ENCODE peak calls at places on chromosomes 7 and 10, in five cellular contexts. X, L, V, N and W are unnamed samples. For H3K4me1, the result is how much of the 10 kb centered on the place peaks cover.

GRCh38 chr10:26422977-26423376 is 15.2 kb upstream of the APBB1IP start:
- DNase-seq in L (no peak), X (no peak), N (no peak), V (no peak), W (no peak)

GRCh38 chr10:97230146-97230545 is 44.4 kb upstream of the SLIT1 start:
- DNase-seq in X (no peak), N (no peak), V (no peak), L (no peak), W (no peak)

GRCh38 chr10:77622822-77623410 is 14.7 kb downstream of the KCNMA1 start:
- DNase-seq in N (no peak), V (no peak), L (no peak), X (no peak), W (no peak)

GRCh38 chr7:42457663-42458062 is 220.7 kb upstream of the GLI3 start:
- DNase-seq in N (no peak), L (no peak), X (no peak), V (no peak), W (no peak)

GRCh38 chr10:132374176-132374575 is 22.8 kb upstream of the PWWP2B start:
- DNase-seq in X (no peak), N (peak), V (peak), L (peak), W (peak)

GRCh38 chr7:19066109-19066508 is 51.3 kb downstream of the TWIST1 start:
- DNase-seq in V (no peak), X (no peak), N (no peak), L (no peak), W (peak)

GRCh38 chr7:118573065-118573464 is 348.6 kb downstream of the ANKRD7 start:
- DNase-seq in V (no peak), L (no peak), N (no peak), X (no peak), W (no peak)

GRCh38 chr10:46515402-46516192 is 40.9 kb downstream of the GPRIN2 start:
- DNase-seq in L (peak), X (no peak), N (no peak), V (no peak), W (no peak)

GRCh38 chr10:6365384-6365783 is 162.7 kb downstream of the PFKFB3 start:
- DNase-seq in V (no peak), L (no peak), X (peak), N (no peak), W (no peak)

GRCh38 chr7:114419441-114420107 is 5.0 kb downstream of the FOXP2 start:
- DNase-seq in X (no peak), L (no peak), V (no peak), N (no peak), W (no peak)

GRCh38 chr10:96369890-96370574 is 11.2 kb upstream of the OPALIN start:
- DNase-seq in L (no peak), X (peak), V (no peak), N (no peak), W (peak)

GRCh38 chr10:99432881-99433280 is 2.5 kb upstream of the GOT1 start:
- DNase-seq in N (no peak), V (no peak), X (no peak), L (no peak), W (no peak)

GRCh38 chr7:29953735-29954347 is 35.8 kb downstream of the SCRN1 start:
- DNase-seq in X (no peak), V (no peak), N (no peak), L (no peak), W (no peak)

GRCh38 chr10:86340176-86340990 is 26.2 kb downstream of the GRID1 start:
- DNase-seq in V (peak), N (no peak), X (no peak), L (peak), W (no peak)

GRCh38 chr10:131111474-131112080 is 199.9 kb downstream of the TCERG1L start:
- DNase-seq in N (no peak), V (no peak), L (peak), X (no peak), W (peak)

GRCh38 chr10:8350250-8350967 is 295.9 kb downstream of the GATA3 start:
- DNase-seq in X (no peak), V (no peak), N (no peak), L (no peak), W (no peak)

GRCh38 chr10:85105614-85106013 is 777.2 kb downstream of the CCSER2 start:
- DNase-seq in V (no peak), X (peak), L (no peak), N (no peak), W (no peak)

GRCh38 chr7:38312776-38313175 is 39.3 kb upstream of the TARP start:
- DNase-seq in X (no peak), V (no peak), L (no peak), N (no peak), W (no peak)

GRCh38 chr10:28432210-28432676 is 100.7 kb upstream of the WAC start:
- DNase-seq in X (peak), L (peak), V (peak), N (no peak), W (peak)

GRCh38 chr7:130274983-130275649 is 8.5 kb downstream of the CPA2 start:
- DNase-seq in N (no peak), L (no peak), V (no peak), X (no peak), W (no peak)

GRCh38 chr7:127107601-127108007 is 145.1 kb downstream of the GRM8 start:
- DNase-seq in L (no peak), V (no peak), X (peak), N (no peak), W (no peak)

GRCh38 chr10:116082211-116082610 is 190.8 kb downstream of the GFRA1 start:
- DNase-seq in N (no peak), V (no peak), X (no peak), L (no peak), W (no peak)

GRCh38 chr10:6336013-6336412 is 133.3 kb downstream of the PFKFB3 start:
- DNase-seq in X (no peak), N (no peak), L (no peak), V (no peak), W (no peak)

GRCh38 chr10:67438605-67439258 is 257.3 kb downstream of the CTNNA3 start:
- DNase-seq in L (no peak), X (peak), V (no peak), N (no peak), W (no peak)

GRCh38 chr10:63716174-63716573 is 195.0 kb downstream of the REEP3 start:
- DNase-seq in V (no peak), L (no peak), N (no peak), X (no peak), W (no peak)
- H3K4me1 ChIP-seq in V (under half), L (under half), N (under half), X (half or more), W (under half)

DNA sequence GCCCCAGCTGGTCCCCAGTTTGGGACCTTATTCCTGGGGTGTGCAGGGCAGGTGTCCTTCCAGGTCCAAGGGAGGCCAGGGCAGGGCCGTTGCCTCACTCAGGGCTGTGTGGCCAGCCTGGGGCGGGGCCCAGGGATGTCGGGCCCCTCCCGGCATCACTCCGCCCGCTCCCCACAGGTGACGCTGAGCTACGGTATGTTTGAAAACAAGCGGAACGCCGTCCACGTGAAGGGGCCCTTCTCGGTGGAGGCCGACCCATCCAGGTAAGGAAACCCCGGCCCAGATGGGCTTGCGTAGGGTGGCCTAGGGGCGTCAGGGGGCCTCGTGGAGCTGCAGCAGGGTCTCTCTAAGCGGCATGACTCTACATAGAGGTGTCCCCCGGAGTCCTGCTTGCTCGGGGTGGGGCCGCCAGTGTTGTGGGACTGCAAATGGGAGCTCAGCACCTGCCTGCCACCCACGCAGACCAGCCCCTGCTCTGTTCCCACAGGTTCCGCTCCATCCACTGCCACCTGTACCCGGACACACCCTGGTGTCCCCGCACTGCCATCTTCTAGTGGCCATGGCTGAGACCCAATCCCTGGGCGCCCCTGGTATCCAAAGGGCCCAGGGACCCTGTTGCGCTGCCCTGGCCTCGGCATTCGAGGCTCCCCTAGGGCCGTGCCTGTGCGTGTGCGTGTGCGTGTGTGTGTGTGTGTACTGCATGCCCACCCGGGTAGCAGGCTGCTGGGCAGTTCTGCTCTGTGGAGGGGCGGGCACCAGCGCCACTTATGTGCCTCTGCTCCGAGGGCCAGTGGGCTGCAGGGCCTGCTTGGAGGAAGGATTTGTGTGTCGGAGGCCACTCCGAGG is 7.3 kb downstream of the LFNG start:
- DNase-seq in X (no peak), L (peak), V (no peak), N (peak), W (no peak)
- H3K4me1 ChIP-seq in X (half or more), L (half or more), V (half or more), N (half or more), W (half or more)

GRCh38 chr10:89352039-89352597 is 24.3 kb downstream of the IFIT3 start:
- DNase-seq in N (no peak), V (no peak), L (no peak), X (peak), W (no peak)
- H3K4me1 ChIP-seq in N (under half), V (under half), L (half or more), X (under half), W (half or more)

GRCh38 chr10:88107698-88108097 is 244.3 kb downstream of the PTEN start:
- DNase-seq in V (no peak), L (no peak), N (no peak), X (no peak), W (no peak)
- H3K4me1 ChIP-seq in V (under half), L (under half), N (under half), X (under half), W (under half)

GRCh38 chr7:22566176-22566575 is 66.2 kb upstream of the STEAP1B start:
- DNase-seq in L (no peak), X (no peak), N (no peak), V (no peak), W (no peak)

GRCh38 chr7:22565315-22565811 is 65.4 kb upstream of the STEAP1B start:
- DNase-seq in V (no peak), N (no peak), X (no peak), L (no peak), W (no peak)

GRCh38 chr7:22563621-22564241 is 63.7 kb upstream of the STEAP1B start:
- DNase-seq in V (no peak), L (no peak), N (no peak), X (no peak), W (no peak)

GRCh38 chr7:22564511-22565045 is 64.6 kb upstream of the STEAP1B start:
- DNase-seq in X (no peak), N (no peak), V (no peak), L (no peak), W (peak)

GRCh38 chr7:22566592-22566991 is 66.6 kb upstream of the STEAP1B start:
- DNase-seq in L (no peak), N (no peak), V (no peak), X (no peak), W (no peak)
- H3K4me1 ChIP-seq in L (half or more), N (under half), V (under half), X (under half), W (half or more)

GRCh38 chr7:2761801-2762497 is 73.9 kb downstream of the AMZ1 start:
- DNase-seq in N (no peak), L (no peak), V (no peak), X (no peak), W (peak)
- H3K4me1 ChIP-seq in N (under half), L (half or more), V (half or more), X (under half), W (half or more)

DNA sequence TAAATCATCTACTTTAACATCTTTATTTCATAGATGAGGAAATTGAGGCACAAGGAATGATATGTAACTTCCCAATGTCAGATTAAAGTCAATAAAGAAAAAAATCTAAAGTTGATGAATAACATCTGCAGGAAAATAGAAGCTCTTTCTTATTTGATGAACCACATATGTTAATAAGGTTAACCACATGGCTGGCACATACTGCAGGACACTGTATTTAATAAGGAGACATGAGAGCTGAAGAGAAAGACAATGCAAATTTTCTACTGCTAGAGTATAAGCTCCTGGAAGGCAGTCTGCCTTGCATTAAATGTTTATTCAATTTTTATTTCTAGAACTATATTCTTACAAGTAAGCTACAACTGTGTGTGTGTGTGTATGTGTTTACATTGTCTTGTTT is 4.4 kb downstream of the RAB11FIP2 start:
- DNase-seq in V (no peak), L (no peak), N (no peak), X (no peak), W (no peak)
- H3K4me1 ChIP-seq in V (under half), L (under half), N (under half), X (under half), W (under half)